ENCODE peak calls at places on chromosomes 12 and 14, in seven cellular contexts. A is GDM1, B is AML-193, F is PC-9, M is EH, U is islet precursor cell, L is HEK293T. H is an unnamed sample.

GRCh38 chr14:104394606-104394910 is 185.0 kb upstream of the C14orf180 start:
- DNase-seq in A (no peak), B (no peak), F (no peak), M (no peak), U (peak; percentile 42), L (no peak), H (no peak)

GRCh38 chr14:26605602-26606001 is 7.8 kb upstream of the NOVA1 start:
- DNase-seq in A (no peak), B (no peak), F (no peak), M (no peak), U (no peak), L (no peak), H (no peak)

GRCh38 chr12:122483969-122484368 is 16.8 kb downstream of the ZCCHC8 start:
- DNase-seq in A (no peak), B (no peak), F (no peak), M (no peak), U (no peak), L (no peak), H (no peak)

GRCh38 chr12:34289431-34290190 is 267.3 kb downstream of the ALG10 start:
- DNase-seq in A (no peak), B (no peak), F (no peak), M (no peak), U (peak; percentile 38), L (no peak), H (no peak)

GRCh38 chr14:93301821-93302447 is 30.9 kb downstream of the BTBD7 start:
- DNase-seq in A (no peak), B (no peak), F (peak; percentile 41), M (peak; percentile 44), U (peak; percentile 98), L (no peak), H (no peak)

GRCh38 chr12:3725267-3726115 is 27.4 kb downstream of the CRACR2A start:
- DNase-seq in A (no peak), B (no peak), F (no peak), M (peak; percentile 21), U (peak; percentile 43), L (no peak), H (no peak)

GRCh38 chr14:73254247-73255004 is 17.1 kb downstream of the PAPLN start:
- DNase-seq in A (no peak), B (no peak), F (no peak), M (no peak), U (no peak), L (no peak), H (no peak)

GRCh38 chr12:95918194-95918993 is 24.0 kb downstream of the CCDC38 start:
- DNase-seq in A (peak; percentile 40), B (peak; percentile 70), F (peak; percentile 9), M (peak; percentile 61), U (peak; percentile 76), L (peak; percentile 74), H (no peak)

GRCh38 chr14:101004954-101005353 is 101.4 kb upstream of the RTL1 start:
- DNase-seq in A (no peak), B (no peak), F (no peak), M (peak; percentile 45), U (no peak), L (no peak), H (no peak)

GRCh38 chr12:132841151-132841550 is 12.5 kb upstream of the GOLGA3 start:
- DNase-seq in A (no peak), B (no peak), F (no peak), M (no peak), U (no peak), L (no peak), H (no peak)

GRCh38 chr12:108315486-108316105 is 23.5 kb downstream of the CMKLR1 start:
- DNase-seq in A (no peak), B (no peak), F (no peak), M (no peak), U (no peak), L (no peak), H (no peak)

GRCh38 chr12:57182918-57183575 is 33.5 kb upstream of the NXPH4 start:
- DNase-seq in A (peak; percentile 45), B (peak; percentile 30), F (peak; percentile 82), M (peak; percentile 72), U (peak; percentile 95), L (peak; percentile 91), H (peak; percentile 78)

GRCh38 chr12:12466157-12466556 is 96.5 kb downstream of the DUSP16 start:
- DNase-seq in A (no peak), B (no peak), F (no peak), M (no peak), U (peak; percentile 27), L (no peak), H (no peak)

GRCh38 chr12:108605000-108605689 is 7.3 kb upstream of the TMEM119 start:
- DNase-seq in A (no peak), B (no peak), F (no peak), M (peak; percentile 39), U (no peak), L (no peak), H (no peak)

H was measured in natural killer cell.